ENCODE peak calls at places on chromosomes 12 and 14, in six cellular contexts. Z is HCT116, H is H1, N is SK-N-SH, U is K562, E is A549. R is an unnamed sample. For H3K9me3, the result is how much of the 10 kb centered on the place peaks cover.

GRCh38 chr14:64196668-64197411 is 97.3 kb downstream of the ESR2 start:
- DNase-seq in Z (no peak), N (peak), U (no peak), H (no peak), E (no peak), R (peak)

GRCh38 chr14:55301722-55302121 is 30.5 kb downstream of the FBXO34 start:
- DNase-seq in Z (no peak), H (no peak), N (peak), E (peak), U (no peak), R (peak)

GRCh38 chr12:2259368-2259767 is 206.6 kb downstream of the CACNA1C start:
- DNase-seq in H (no peak), E (no peak), N (no peak), U (no peak), Z (no peak), R (no peak)

GRCh38 chr12:95143784-95144205 is 70.4 kb upstream of the NR2C1 start:
- DNase-seq in U (no peak), N (no peak), Z (no peak), E (no peak), H (no peak), R (peak)

GRCh38 chr12:96408993-96409392 is 8.8 kb upstream of the CDK17 start:
- DNase-seq in E (no peak), U (no peak), N (no peak), H (no peak), Z (no peak), R (no peak)

GRCh38 chr14:102805941-102806340 is 28.7 kb downstream of the TRAF3 start:
- DNase-seq in H (no peak), U (no peak), E (no peak), Z (no peak), N (no peak), R (no peak)

GRCh38 chr14:64706552-64707193 is 2.4 kb downstream of the PLEKHG3 start:
- DNase-seq in E (peak), U (no peak), H (no peak), Z (no peak), N (peak), R (no peak)

GRCh38 chr14:28609228-28609828 is 157.3 kb upstream of the FOXG1 start:
- DNase-seq in E (peak), U (peak), Z (peak), H (peak), N (peak), R (peak)

GRCh38 chr12:26658991-26659390 is 174.0 kb downstream of the ITPR2 start:
- DNase-seq in H (no peak), Z (no peak), N (no peak), U (no peak), E (no peak), R (no peak)

GRCh38 chr14:79513446-79513845 is 697.9 kb downstream of the DIO2 start:
- DNase-seq in N (no peak), U (no peak), E (no peak), H (no peak), Z (no peak), R (no peak)

GRCh38 chr14:101820283-101820798 is 58.8 kb downstream of the PPP2R5C start:
- DNase-seq in U (no peak), Z (no peak), H (no peak), E (no peak), N (no peak), R (no peak)

GRCh38 chr12:75881910-75882309 is 149.7 kb downstream of the PHLDA1 start:
- DNase-seq in U (no peak), H (no peak), E (no peak), N (no peak), Z (no peak), R (peak)

DNA sequence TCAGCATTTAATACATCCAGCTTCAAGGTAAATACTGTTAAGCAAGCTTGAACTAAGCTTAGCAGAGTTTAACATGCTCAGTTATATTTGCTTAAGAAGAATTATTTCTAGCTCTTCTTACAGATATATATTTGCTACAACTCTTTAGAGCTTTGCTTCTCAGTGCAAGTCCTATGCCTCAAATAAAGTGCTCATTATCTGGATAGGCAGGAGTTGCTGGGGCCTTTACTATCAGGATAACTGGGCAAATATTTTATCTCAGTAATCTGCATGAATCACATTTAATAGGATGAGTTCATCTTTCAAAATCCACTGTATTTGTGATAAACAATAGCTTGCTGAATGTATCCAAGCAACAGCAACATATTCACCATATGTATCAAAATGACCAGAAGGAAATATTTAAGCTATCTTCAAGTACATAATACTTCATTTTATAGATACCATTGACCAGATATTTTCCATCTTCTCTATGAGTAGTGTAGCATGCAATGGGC is 187.6 kb downstream of the NOVA1 start:
- DNase-seq in Z (no peak), E (no peak), N (no peak), H (no peak), U (no peak), R (no peak)
- H3K9me3 ChIP-seq in Z (under half), E (under half), N (under half), H (under half), U (under half), R (under half)

GRCh38 chr14:31291210-31291609 is 83.6 kb upstream of the HECTD1 start:
- DNase-seq in H (no peak), U (no peak), E (no peak), Z (no peak), N (no peak), R (peak)
- TF ChIP-seq MAX in H (no peak), U (no peak), E (no peak), Z (no peak), N (no peak), R (no peak)

GRCh38 chr12:34344851-34345522 is 322.7 kb downstream of the ALG10 start:
- DNase-seq in E (no peak), Z (no peak), U (no peak), H (no peak), N (no peak), R (no peak)
- H3K9me3 ChIP-seq in E (under half), Z (under half), U (under half), H (half or more), N (under half), R (under half)

DNA sequence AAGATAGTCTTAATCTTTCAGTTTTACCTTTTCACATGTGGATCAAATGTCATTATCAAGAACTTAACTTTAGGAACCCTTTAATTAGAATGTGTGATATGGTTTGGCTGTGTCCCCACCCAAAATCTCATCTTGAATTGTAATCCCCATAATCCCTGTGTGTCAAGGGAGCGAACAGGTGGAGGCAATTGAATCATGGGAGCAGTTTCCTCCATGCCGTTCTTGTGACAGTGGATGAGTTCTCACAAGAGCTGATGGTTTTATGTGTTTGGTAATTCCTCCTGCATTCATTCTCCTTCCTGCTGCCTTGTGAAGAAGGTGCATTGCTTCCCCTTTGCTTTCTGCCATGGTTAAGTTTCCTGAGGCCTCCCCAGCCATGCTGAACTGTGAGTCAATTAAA is 160.6 kb downstream of the MON2 start:
- DNase-seq in U (no peak), H (no peak), Z (no peak), E (no peak), N (no peak), R (no peak)
- TF ChIP-seq MAX in U (no peak), H (no peak), Z (no peak), E (no peak), N (no peak), R (no peak)

DNA sequence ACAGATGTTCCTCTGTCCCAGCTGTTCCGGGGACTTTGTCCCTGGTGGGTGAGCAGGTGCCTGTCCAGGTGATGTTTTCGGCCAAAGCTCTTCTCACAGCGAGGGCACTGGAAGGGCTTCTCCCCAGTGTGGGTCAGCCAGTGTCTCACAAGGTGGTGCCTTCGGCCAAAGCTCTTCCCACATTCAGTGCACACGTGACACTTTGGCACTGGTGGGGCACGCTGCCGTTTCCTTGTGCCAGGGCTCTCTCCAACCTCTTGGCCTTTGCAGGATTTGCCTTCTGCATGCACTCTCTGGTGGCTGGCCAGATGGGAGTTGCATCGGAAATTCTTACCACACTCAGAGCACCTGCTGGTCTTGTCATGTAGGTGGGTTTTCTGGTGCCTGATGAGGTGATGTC is 7.7 kb downstream of the ZNF641 start:
- DNase-seq in E (no peak), H (no peak), N (no peak), Z (no peak), U (no peak), R (no peak)
- H3K9me3 ChIP-seq in E (under half), H (under half), N (under half), Z (under half), U (under half), R (under half)

GRCh38 chr12:131929530-131930456 is 717 bp downstream of the PUS1 start:
- DNase-seq in H (no peak), U (peak), N (peak), E (peak), Z (no peak), R (peak)
- TF ChIP-seq MAX in H (no peak), U (no peak), N (no peak), E (no peak), Z (peak), R (no peak)

GRCh38 chr14:62364161-62364560 is 601.9 kb downstream of the SNAPC1 start:
- DNase-seq in E (no peak), N (no peak), H (no peak), Z (no peak), U (no peak), R (no peak)
- H3K9me3 ChIP-seq in E (under half), N (under half), H (under half), Z (under half), U (under half), R (under half)

GRCh38 chr12:55743967-55744931 is 1.3 kb downstream of the GDF11 start:
- DNase-seq in Z (no peak), U (peak), N (peak), E (no peak), H (no peak), R (peak)
- TF ChIP-seq MAX in Z (no peak), U (no peak), N (no peak), E (no peak), H (peak), R (no peak)

DNA sequence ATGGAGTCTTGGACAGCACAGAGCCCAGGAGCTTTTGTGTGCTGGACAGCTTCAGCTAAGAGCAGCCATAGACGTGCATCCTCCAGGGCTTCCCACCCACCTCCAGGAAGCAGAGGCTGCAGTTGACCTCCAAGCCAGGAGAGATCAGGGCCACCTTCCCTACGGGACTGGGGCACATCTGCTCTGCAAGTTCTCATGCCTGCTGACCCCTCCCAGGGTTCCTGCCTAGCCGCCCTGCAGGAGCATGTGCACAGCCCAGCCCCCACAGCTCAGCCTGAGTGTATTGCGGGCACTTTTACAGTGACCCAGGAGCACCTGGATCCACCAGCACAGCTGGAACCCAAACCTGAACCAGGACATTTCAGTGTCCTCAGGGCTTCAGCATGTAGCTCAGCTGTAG is 915.2 kb downstream of the RPS29 start:
- DNase-seq in U (no peak), N (no peak), E (no peak), H (no peak), Z (no peak), R (no peak)
- H3K9me3 ChIP-seq in U (under half), N (under half), E (under half), H (under half), Z (under half), R (under half)

GRCh38 chr12:28066879-28067278 is 94.3 kb upstream of the PTHLH start:
- DNase-seq in H (no peak), E (no peak), N (no peak), Z (no peak), U (no peak), R (no peak)
- TF ChIP-seq MAX in H (no peak), E (no peak), N (no peak), Z (no peak), U (no peak), R (no peak)

R was measured in endothelial cell of umbilical vein.